ENCODE peak calls at places on chromosomes 5 and 9, in nine cellular contexts. W is psoas muscle; D is stimulated activated CD4-positive, alpha-beta T cell treated with anti-CD3 and anti-CD28 coated beads, Interleukin-4, amount 100 ng/mL, for 1 hour; N is spleen; L is fibroblast of gingiva; J is COR-L47; V is anterior cingulate cortex; S is neural progenitor cell; T is substantia nigra. B is an unnamed sample.

GRCh38 chr9:86547596-86547995 is 193.4 kb upstream of the TUT7 start:
- DNase-seq in S (no peak), L (peak), J (no peak), T (no peak), V (no peak), W (no peak), D (no peak), N (no peak), B (no peak)

GRCh38 chr9:3527653-3527960 is 1.8 kb upstream of the RFX3 start:
- DNase-seq in N (no peak), L (no peak), J (no peak), W (no peak), T (no peak), S (no peak), V (no peak), D (no peak), B (peak)

GRCh38 chr9:76415154-76415553 is 20.9 kb upstream of the RFK start:
- DNase-seq in T (no peak), N (no peak), W (no peak), S (no peak), D (no peak), V (no peak), L (no peak), J (no peak), B (no peak)

GRCh38 chr5:178859625-178860521 is at the start of gene ZNF354B:
- DNase-seq in V (peak), S (peak), N (peak), W (peak), J (peak), L (peak), D (peak), T (peak), B (peak)

GRCh38 chr5:148996270-148996669 is 66.6 kb downstream of the SH3TC2 start:
- DNase-seq in D (no peak), J (no peak), T (no peak), N (no peak), S (no peak), L (no peak), V (no peak), W (no peak), B (no peak)

GRCh38 chr9:137545123-137545522 is 5.1 kb downstream of the PNPLA7 start:
- DNase-seq in W (peak), J (no peak), N (no peak), T (no peak), L (peak), S (no peak), D (no peak), V (no peak), B (no peak)

GRCh38 chr9:110140276-110140675 is 67.7 kb downstream of the C9orf152 start:
- DNase-seq in V (no peak), S (no peak), L (no peak), N (no peak), T (no peak), J (no peak), D (no peak), W (no peak), B (no peak)

GRCh38 chr5:166596043-166596442 is 1695.4 kb upstream of the WWC1 start:
- DNase-seq in T (no peak), W (no peak), D (no peak), L (no peak), N (no peak), J (peak), V (no peak), S (no peak), B (no peak)

GRCh38 chr5:142063878-142064331 is 44.7 kb upstream of the NDFIP1 start:
- DNase-seq in L (peak), T (peak), V (peak), W (peak), J (peak), S (peak), D (no peak), N (peak), B (peak)

GRCh38 chr5:50856720-50857119 is 190.3 kb downstream of the PARP8 start:
- DNase-seq in L (no peak), T (no peak), D (no peak), S (no peak), V (no peak), N (no peak), W (no peak), J (no peak), B (no peak)

GRCh38 chr5:1437452-1437851 is 7.8 kb downstream of the SLC6A3 start:
- DNase-seq in T (no peak), S (no peak), L (no peak), J (peak), W (no peak), N (no peak), D (no peak), V (no peak), B (no peak)

GRCh38 chr5:109388407-109388806 is 21.4 kb downstream of the PJA2 start:
- DNase-seq in V (no peak), N (no peak), S (no peak), D (no peak), T (no peak), W (no peak), J (no peak), L (no peak), B (no peak)

GRCh38 chr5:179258001-179258921 is 87.0 kb downstream of the ADAMTS2 start:
- DNase-seq in T (no peak), J (no peak), S (no peak), V (no peak), W (no peak), D (no peak), N (peak), L (no peak), B (no peak)

GRCh38 chr5:82386576-82386975 is 108.4 kb upstream of the RPS23 start:
- DNase-seq in N (no peak), D (no peak), V (no peak), J (no peak), T (no peak), S (no peak), L (no peak), W (no peak), B (peak)